ENCODE peak calls at places on chromosomes 12 and 14, in four cellular contexts. One of them, this sample, is unnamed.

GRCh38 chr14:104081951-104082464 is 3.5 kb upstream of the ASPG start:
- DNase-seq in CD8-positive, alpha-beta T cell: no peak
- DNase-seq in heart right ventricle: no peak
- DNase-seq in neural progenitor cell: no peak
- DNase-seq in this sample: no peak

GRCh38 chr12:68641138-68641537 is 30.4 kb downstream of the RAP1B start:
- DNase-seq in heart right ventricle: no peak
- DNase-seq in neural progenitor cell: no peak
- DNase-seq in CD8-positive, alpha-beta T cell: peak
- DNase-seq in this sample: no peak

GRCh38 chr14:27184371-27184901 is 586.6 kb upstream of the NOVA1 start:
- DNase-seq in heart right ventricle: no peak
- DNase-seq in neural progenitor cell: no peak
- DNase-seq in CD8-positive, alpha-beta T cell: no peak
- DNase-seq in this sample: peak

GRCh38 chr12:25495336-25496097 is 57.6 kb downstream of the LMNTD1 start:
- DNase-seq in heart right ventricle: no peak
- DNase-seq in CD8-positive, alpha-beta T cell: no peak
- DNase-seq in neural progenitor cell: no peak
- DNase-seq in this sample: peak

GRCh38 chr12:18158774-18159557 is 69.0 kb upstream of the RERGL start:
- DNase-seq in CD8-positive, alpha-beta T cell: peak
- DNase-seq in heart right ventricle: no peak
- DNase-seq in neural progenitor cell: peak
- DNase-seq in this sample: peak

GRCh38 chr14:34489324-34489723 is 27.3 kb upstream of the SPTSSA start:
- DNase-seq in neural progenitor cell: no peak
- DNase-seq in CD8-positive, alpha-beta T cell: no peak
- DNase-seq in heart right ventricle: no peak
- DNase-seq in this sample: peak

GRCh38 chr12:111454311-111454710 is 48.6 kb downstream of the SH2B3 start:
- DNase-seq in heart right ventricle: no peak
- DNase-seq in neural progenitor cell: no peak
- DNase-seq in CD8-positive, alpha-beta T cell: no peak
- DNase-seq in this sample: no peak

GRCh38 chr12:25438638-25439037 is 114.4 kb downstream of the LMNTD1 start:
- DNase-seq in heart right ventricle: no peak
- DNase-seq in CD8-positive, alpha-beta T cell: no peak
- DNase-seq in neural progenitor cell: no peak
- DNase-seq in this sample: peak

GRCh38 chr12:6851153-6851920 is at the start of gene CDCA3:
- DNase-seq in CD8-positive, alpha-beta T cell: peak
- DNase-seq in heart right ventricle: peak
- DNase-seq in neural progenitor cell: peak
- DNase-seq in this sample: peak

GRCh38 chr14:74979442-74980397 is 23.0 kb upstream of the EIF2B2 start:
- DNase-seq in heart right ventricle: no peak
- DNase-seq in CD8-positive, alpha-beta T cell: no peak
- DNase-seq in neural progenitor cell: peak
- DNase-seq in this sample: no peak

GRCh38 chr12:40016960-40017359 is 88.9 kb downstream of the SLC2A13 start:
- DNase-seq in neural progenitor cell: no peak
- DNase-seq in CD8-positive, alpha-beta T cell: no peak
- DNase-seq in heart right ventricle: no peak
- DNase-seq in this sample: peak

GRCh38 chr12:28899951-28900350 is 249.1 kb upstream of the FAR2 start:
- DNase-seq in CD8-positive, alpha-beta T cell: no peak
- DNase-seq in heart right ventricle: no peak
- DNase-seq in neural progenitor cell: no peak
- DNase-seq in this sample: peak

GRCh38 chr12:70485704-70486103 is 119.6 kb downstream of the KCNMB4 start:
- DNase-seq in CD8-positive, alpha-beta T cell: no peak
- DNase-seq in neural progenitor cell: no peak
- DNase-seq in heart right ventricle: no peak
- DNase-seq in this sample: no peak

GRCh38 chr12:6343518-6343917 is 1.6 kb upstream of the TNFRSF1A start:
- DNase-seq in neural progenitor cell: no peak
- DNase-seq in CD8-positive, alpha-beta T cell: no peak
- DNase-seq in heart right ventricle: no peak
- DNase-seq in this sample: no peak

GRCh38 chr14:75711134-75711795 is 50.2 kb downstream of the TTLL5 start:
- DNase-seq in CD8-positive, alpha-beta T cell: peak
- DNase-seq in heart right ventricle: no peak
- DNase-seq in neural progenitor cell: peak
- DNase-seq in this sample: peak

GRCh38 chr14:53032161-53032803 is 81.4 kb upstream of the FERMT2 start:
- DNase-seq in heart right ventricle: no peak
- DNase-seq in CD8-positive, alpha-beta T cell: no peak
- DNase-seq in neural progenitor cell: peak
- DNase-seq in this sample: peak

GRCh38 chr14:26841920-26842741 is 244.3 kb upstream of the NOVA1 start:
- DNase-seq in neural progenitor cell: no peak
- DNase-seq in heart right ventricle: no peak
- DNase-seq in CD8-positive, alpha-beta T cell: no peak
- DNase-seq in this sample: peak

GRCh38 chr12:125081427-125081826 is 16.2 kb downstream of the AACS start:
- DNase-seq in CD8-positive, alpha-beta T cell: no peak
- DNase-seq in neural progenitor cell: no peak
- DNase-seq in heart right ventricle: no peak
- DNase-seq in this sample: no peak

GRCh38 chr12:96241484-96242256 is 47.5 kb downstream of the ELK3 start:
- DNase-seq in heart right ventricle: no peak
- DNase-seq in neural progenitor cell: no peak
- DNase-seq in CD8-positive, alpha-beta T cell: peak
- DNase-seq in this sample: peak

GRCh38 chr12:1935700-1936378 is 17.4 kb upstream of the CACNA2D4 start:
- DNase-seq in heart right ventricle: peak
- DNase-seq in neural progenitor cell: no peak
- DNase-seq in CD8-positive, alpha-beta T cell: no peak
- DNase-seq in this sample: no peak

GRCh38 chr12:83856803-83857202 is 1055.8 kb downstream of the SLC6A15 start:
- DNase-seq in neural progenitor cell: no peak
- DNase-seq in CD8-positive, alpha-beta T cell: no peak
- DNase-seq in heart right ventricle: no peak
- DNase-seq in this sample: no peak

GRCh38 chr14:90275820-90276219 is 19.5 kb downstream of the PSMC1 start:
- DNase-seq in heart right ventricle: no peak
- DNase-seq in CD8-positive, alpha-beta T cell: no peak
- DNase-seq in neural progenitor cell: no peak
- DNase-seq in this sample: peak

GRCh38 chr12:130994821-130995375 is 41.2 kb downstream of the ADGRD1 start:
- DNase-seq in heart right ventricle: no peak
- DNase-seq in CD8-positive, alpha-beta T cell: no peak
- DNase-seq in neural progenitor cell: no peak
- DNase-seq in this sample: no peak

GRCh38 chr12:24363177-24363754 is 413.8 kb upstream of the SOX5 start:
- DNase-seq in heart right ventricle: peak
- DNase-seq in neural progenitor cell: no peak
- DNase-seq in CD8-positive, alpha-beta T cell: no peak
- DNase-seq in this sample: no peak

GRCh38 chr14:101442451-101442850 is 118.8 kb upstream of the DIO3 start:
- DNase-seq in neural progenitor cell: no peak
- DNase-seq in heart right ventricle: no peak
- DNase-seq in CD8-positive, alpha-beta T cell: peak
- DNase-seq in this sample: no peak

GRCh38 chr12:12439636-12440035 is 82.8 kb downstream of the BORCS5 start:
- DNase-seq in CD8-positive, alpha-beta T cell: peak
- DNase-seq in heart right ventricle: no peak
- DNase-seq in neural progenitor cell: no peak
- DNase-seq in this sample: peak

GRCh38 chr12:95516757-95517156 is 34.5 kb downstream of the USP44 start:
- DNase-seq in CD8-positive, alpha-beta T cell: no peak
- DNase-seq in heart right ventricle: no peak
- DNase-seq in neural progenitor cell: no peak
- DNase-seq in this sample: no peak

GRCh38 chr12:54025507-54026393 is 2.5 kb upstream of the HOXC6 start:
- DNase-seq in neural progenitor cell: no peak
- DNase-seq in CD8-positive, alpha-beta T cell: no peak
- DNase-seq in heart right ventricle: no peak
- DNase-seq in this sample: peak

GRCh38 chr12:54024581-54024980 is 3.7 kb upstream of the HOXC6 start:
- DNase-seq in heart right ventricle: no peak
- DNase-seq in CD8-positive, alpha-beta T cell: no peak
- DNase-seq in neural progenitor cell: no peak
- DNase-seq in this sample: no peak

GRCh38 chr12:54028324-54029201 is at the start of gene HOXC6:
- DNase-seq in heart right ventricle: no peak
- DNase-seq in neural progenitor cell: no peak
- DNase-seq in CD8-positive, alpha-beta T cell: no peak
- DNase-seq in this sample: peak

GRCh38 chr12:54027442-54027786 is 826 bp upstream of the HOXC6 start:
- DNase-seq in heart right ventricle: no peak
- DNase-seq in neural progenitor cell: no peak
- DNase-seq in CD8-positive, alpha-beta T cell: no peak
- DNase-seq in this sample: no peak

DNA sequence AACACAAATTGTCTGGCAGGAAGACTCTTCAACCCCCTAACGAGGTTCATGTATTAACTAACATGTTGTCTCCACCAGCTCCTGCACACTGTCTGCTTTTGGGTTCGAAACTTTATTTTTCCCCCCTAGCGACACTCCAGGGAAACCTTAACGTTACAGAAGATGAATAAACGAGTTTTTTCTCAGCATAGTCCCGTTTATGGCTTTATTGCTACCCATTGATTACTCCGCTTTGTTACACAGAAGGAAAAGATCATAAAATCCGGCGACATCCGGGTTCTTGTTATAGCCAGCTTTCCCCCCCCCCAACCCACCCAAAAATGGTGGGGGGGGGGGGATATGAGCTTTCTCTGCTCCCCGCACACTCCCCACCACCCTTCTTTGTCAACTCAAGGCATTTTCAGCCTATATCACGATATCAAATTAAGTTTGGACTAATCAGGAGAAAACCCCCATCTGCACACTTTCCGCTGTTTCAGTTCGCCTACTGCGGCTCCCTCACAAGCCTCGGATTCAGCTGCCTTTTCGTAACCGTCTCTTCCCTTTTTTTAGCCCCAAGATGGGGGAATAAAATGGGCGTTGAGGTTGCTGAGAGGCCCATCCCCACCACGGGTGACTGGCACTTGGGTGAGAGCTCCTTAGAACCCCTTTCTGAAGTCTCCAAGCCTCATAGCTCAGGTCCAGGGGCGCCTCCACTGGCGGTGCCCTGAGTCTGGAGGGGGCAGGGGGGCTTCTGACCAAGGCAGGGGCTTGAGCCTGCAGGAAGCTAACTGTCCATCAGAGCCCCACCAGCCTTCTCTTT is 1.4 kb upstream of the HOXC6 start:
- DNase-seq in heart right ventricle: no peak
- DNase-seq in CD8-positive, alpha-beta T cell: no peak
- DNase-seq in neural progenitor cell: no peak
- DNase-seq in this sample: peak
- H3K4me3 ChIP-seq in heart right ventricle: no peak
- H3K4me3 ChIP-seq in CD8-positive, alpha-beta T cell: no peak
- H3K4me3 ChIP-seq in neural progenitor cell: no peak
- H3K4me3 ChIP-seq in this sample: peak

GRCh38 chr14:64951291-64951690 is 8.7 kb upstream of the GPX2 start:
- DNase-seq in neural progenitor cell: no peak
- DNase-seq in CD8-positive, alpha-beta T cell: no peak
- DNase-seq in heart right ventricle: no peak
- DNase-seq in this sample: no peak

GRCh38 chr14:64953310-64953654 is 10.7 kb upstream of the GPX2 start:
- DNase-seq in neural progenitor cell: no peak
- DNase-seq in heart right ventricle: no peak
- DNase-seq in CD8-positive, alpha-beta T cell: no peak
- DNase-seq in this sample: no peak

GRCh38 chr14:64953661-64954060 is 11.1 kb upstream of the GPX2 start:
- DNase-seq in neural progenitor cell: no peak
- DNase-seq in CD8-positive, alpha-beta T cell: no peak
- DNase-seq in heart right ventricle: no peak
- DNase-seq in this sample: no peak

GRCh38 chr14:64951724-64952123 is 9.2 kb upstream of the GPX2 start:
- DNase-seq in heart right ventricle: peak
- DNase-seq in neural progenitor cell: no peak
- DNase-seq in CD8-positive, alpha-beta T cell: no peak
- DNase-seq in this sample: no peak

GRCh38 chr14:64952598-64953309 is 10.2 kb upstream of the GPX2 start:
- DNase-seq in neural progenitor cell: peak
- DNase-seq in CD8-positive, alpha-beta T cell: no peak
- DNase-seq in heart right ventricle: no peak
- DNase-seq in this sample: no peak
- TF ChIP-seq CTCF in neural progenitor cell: peak
- TF ChIP-seq CTCF in CD8-positive, alpha-beta T cell: no peak
- TF ChIP-seq CTCF in heart right ventricle: no peak
- TF ChIP-seq CTCF in this sample: no peak

GRCh38 chr14:71711131-71711530 is 221.1 kb upstream of the RGS6 start:
- DNase-seq in heart right ventricle: no peak
- DNase-seq in CD8-positive, alpha-beta T cell: no peak
- DNase-seq in neural progenitor cell: no peak
- DNase-seq in this sample: no peak
- H3K4me3 ChIP-seq in heart right ventricle: no peak
- H3K4me3 ChIP-seq in CD8-positive, alpha-beta T cell: no peak
- H3K4me3 ChIP-seq in neural progenitor cell: no peak
- H3K4me3 ChIP-seq in this sample: no peak

GRCh38 chr12:44875954-44876553 is at the start of gene NELL2:
- DNase-seq in heart right ventricle: peak
- DNase-seq in CD8-positive, alpha-beta T cell: peak
- DNase-seq in neural progenitor cell: peak
- DNase-seq in this sample: peak

GRCh38 chr12:44876554-44877275 is 600 bp upstream of the NELL2 start:
- DNase-seq in heart right ventricle: peak
- DNase-seq in CD8-positive, alpha-beta T cell: peak
- DNase-seq in neural progenitor cell: peak
- DNase-seq in this sample: peak

GRCh38 chr12:44875417-44875953 is 630 bp downstream of the NELL2 start:
- DNase-seq in neural progenitor cell: peak
- DNase-seq in CD8-positive, alpha-beta T cell: peak
- DNase-seq in heart right ventricle: no peak
- DNase-seq in this sample: no peak

GRCh38 chr12:44874981-44875416 is 1.1 kb downstream of the NELL2 start:
- DNase-seq in heart right ventricle: no peak
- DNase-seq in CD8-positive, alpha-beta T cell: peak
- DNase-seq in neural progenitor cell: peak
- DNase-seq in this sample: no peak

DNA sequence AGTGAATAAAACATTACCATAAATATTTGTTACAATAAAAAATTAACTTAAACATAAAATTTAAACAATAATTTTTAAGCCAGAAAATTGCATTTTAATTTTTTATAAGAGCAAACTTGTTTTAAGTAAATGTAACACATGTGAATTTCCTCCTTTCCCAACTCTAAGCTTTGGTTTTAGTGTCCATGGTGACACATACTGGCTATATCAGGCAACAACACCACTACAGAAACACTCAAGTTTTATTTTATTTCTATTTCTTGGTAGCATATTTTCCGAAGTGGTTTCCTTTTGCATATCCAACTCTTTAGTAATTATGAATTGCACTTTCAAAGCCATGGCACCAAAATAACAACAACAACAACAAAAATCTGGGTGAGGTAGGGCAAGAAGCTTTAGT is 2.2 kb downstream of the NELL2 start:
- DNase-seq in CD8-positive, alpha-beta T cell: no peak
- DNase-seq in neural progenitor cell: no peak
- DNase-seq in heart right ventricle: no peak
- DNase-seq in this sample: peak
- TF ChIP-seq CTCF in CD8-positive, alpha-beta T cell: peak
- TF ChIP-seq CTCF in neural progenitor cell: peak
- TF ChIP-seq CTCF in heart right ventricle: no peak
- TF ChIP-seq CTCF in this sample: no peak